ENCODE peak calls at places on chromosomes 11 and 22, in six cellular contexts. F, Z, T, G, D and I are unnamed samples.

GRCh38 chr11:71106671-71107070 is 145.7 kb downstream of the SHANK2 start:
- DNase-seq in F (no peak), Z (no peak), T (no peak), G (no peak), D (no peak), I (no peak)

GRCh38 chr11:103091024-103091423 is 936 bp downstream of the DCUN1D5 start:
- DNase-seq in F (no peak), Z (no peak), T (no peak), G (peak; percentile 59), D (peak; percentile 44), I (no peak)

GRCh38 chr11:46582588-46582987 is 11.2 kb downstream of the AMBRA1 start:
- DNase-seq in F (no peak), Z (no peak), T (no peak), G (no peak), D (no peak), I (no peak)

GRCh38 chr22:49413551-49413950 is 414.1 kb downstream of the BRD1 start:
- DNase-seq in F (no peak), Z (no peak), T (no peak), G (no peak), D (no peak), I (no peak)

GRCh38 chr11:18383388-18384156 is 10.8 kb upstream of the LDHA start:
- DNase-seq in F (peak; percentile 83), Z (peak; percentile 97), T (peak; percentile 98), G (peak; percentile 92), D (no peak), I (peak; percentile 76)

GRCh38 chr22:33474587-33474986 is 416.4 kb upstream of the SYN3 start:
- DNase-seq in F (no peak), Z (no peak), T (no peak), G (no peak), D (no peak), I (no peak)

GRCh38 chr11:12280199-12280837 is 97.1 kb upstream of the PARVA start:
- DNase-seq in F (no peak), Z (no peak), T (no peak), G (no peak), D (no peak), I (peak; percentile 10)

GRCh38 chr22:40043086-40043485 is 48.3 kb downstream of the FAM83F start:
- DNase-seq in F (peak; percentile 87), Z (peak; percentile 40), T (peak; percentile 76), G (no peak), D (no peak), I (peak; percentile 65)

GRCh38 chr11:60971520-60971919 is at the start of gene CD6:
- DNase-seq in F (no peak), Z (no peak), T (no peak), G (peak; percentile 44), D (no peak), I (no peak)
- H3K4me3 ChIP-seq in F (no peak within 1 kb of the TSS), Z (no peak within 1 kb of the TSS), T (no peak within 1 kb of the TSS), G (no peak within 1 kb of the TSS), D (no peak within 1 kb of the TSS), I (no peak within 1 kb of the TSS)

DNA sequence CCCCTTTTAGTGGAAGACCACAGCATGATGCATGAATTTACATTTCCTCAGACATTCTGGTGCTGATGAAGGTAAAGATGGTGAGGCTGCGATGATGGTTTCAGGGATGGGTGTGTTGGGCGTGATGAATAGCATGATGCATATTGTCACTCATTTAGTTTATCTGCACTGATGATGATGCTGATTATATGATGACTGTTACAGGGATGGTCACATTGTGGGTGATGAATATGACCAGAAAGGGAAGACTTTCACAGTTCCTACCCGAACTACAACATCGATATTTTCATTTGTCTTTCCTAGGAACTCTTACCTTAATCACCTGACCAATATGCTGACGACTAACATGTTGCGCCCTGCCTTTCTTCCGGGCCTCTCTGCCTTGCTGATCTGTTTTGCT is 47.4 kb upstream of the EHF start:
- DNase-seq in F (no peak), Z (no peak), T (no peak), G (no peak), D (no peak), I (no peak)
- H3K4me3 ChIP-seq in F (no peak overlapping the region), Z (no peak overlapping the region), T (no peak overlapping the region), G (no peak overlapping the region), D (no peak overlapping the region), I (no peak overlapping the region)

GRCh38 chr11:73267921-73268540 is 4.1 kb upstream of the P2RY6 start:
- DNase-seq in F (no peak), Z (no peak), T (no peak), G (no peak), D (no peak), I (no peak)
- H3K4me3 ChIP-seq in F (no peak overlapping the region), Z (no peak overlapping the region), T (no peak overlapping the region), G (no peak overlapping the region), D (no peak overlapping the region), I (no peak overlapping the region)

GRCh38 chr22:50673231-50674126 is 856 bp downstream of the SHANK3 start:
- DNase-seq in F (no peak), Z (no peak), T (no peak), G (no peak), D (no peak), I (no peak)
- H3K4me3 ChIP-seq in F (no peak overlapping the region), Z (no peak overlapping the region), T (no peak overlapping the region), G (no peak overlapping the region), D (peak overlapping the region; percentile 30), I (peak overlapping the region; percentile 65)

GRCh38 chr22:35315141-35315854 is 15.6 kb downstream of the TOM1 start:
- DNase-seq in F (no peak), Z (no peak), T (no peak), G (no peak), D (no peak), I (no peak)
- H3K4me3 ChIP-seq in F (no peak overlapping the region), Z (no peak overlapping the region), T (no peak overlapping the region), G (no peak overlapping the region), D (no peak overlapping the region), I (no peak overlapping the region)

GRCh38 chr22:47115518-47115890 is 353.1 kb downstream of the TBC1D22A start:
- DNase-seq in F (no peak), Z (no peak), T (no peak), G (no peak), D (no peak), I (no peak)
- H3K4me3 ChIP-seq in F (no peak overlapping the region), Z (no peak overlapping the region), T (no peak overlapping the region), G (no peak overlapping the region), D (no peak overlapping the region), I (no peak overlapping the region)

DNA sequence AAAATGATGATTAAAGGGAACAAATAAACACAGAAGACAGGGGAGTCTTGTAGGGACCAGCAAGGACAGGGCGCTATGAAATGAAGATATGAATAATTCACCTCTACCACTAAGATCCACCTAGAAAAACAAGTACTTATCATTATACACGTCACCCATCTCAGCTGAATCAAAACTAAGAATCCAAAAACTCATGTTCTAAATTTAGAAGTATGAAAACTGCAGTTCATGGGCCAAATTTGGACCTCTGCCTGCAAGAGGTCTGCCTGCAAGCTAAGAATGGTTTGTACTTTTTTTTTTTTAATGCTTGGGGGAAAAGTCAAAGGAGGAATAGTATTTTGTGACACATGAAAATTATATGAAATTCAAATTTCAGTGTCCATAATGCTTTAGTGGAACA is 11.9 kb downstream of the PLAAT3 start:
- DNase-seq in F (no peak), Z (peak; percentile 44), T (peak; percentile 71), G (no peak), D (peak; percentile 0), I (peak; percentile 75)
- H3K4me3 ChIP-seq in F (no peak overlapping the region), Z (no peak overlapping the region), T (no peak overlapping the region), G (no peak overlapping the region), D (no peak overlapping the region), I (no peak overlapping the region)

GRCh38 chr22:42443240-42444059 is 11.2 kb upstream of the NFAM1 start:
- DNase-seq in F (no peak), Z (no peak), T (no peak), G (no peak), D (no peak), I (no peak)
- H3K4me3 ChIP-seq in F (no peak overlapping the region), Z (peak overlapping the region; percentile 41), T (no peak overlapping the region), G (peak overlapping the region; percentile 38), D (no peak overlapping the region), I (no peak overlapping the region)

GRCh38 chr22:18090286-18090685 is 12.5 kb downstream of the PEX26 start:
- DNase-seq in F (no peak), Z (no peak), T (no peak), G (no peak), D (no peak), I (no peak)

GRCh38 chr22:18093661-18094060 is 15.9 kb downstream of the PEX26 start:
- DNase-seq in F (no peak), Z (no peak), T (no peak), G (no peak), D (no peak), I (no peak)

GRCh38 chr22:18091916-18092526 is 14.2 kb downstream of the PEX26 start:
- DNase-seq in F (peak; percentile 78), Z (no peak), T (peak; percentile 78), G (no peak), D (no peak), I (peak; percentile 81)

GRCh38 chr22:18088825-18089568 is 11.2 kb downstream of the PEX26 start:
- DNase-seq in F (peak; percentile 52), Z (no peak), T (no peak), G (no peak), D (no peak), I (no peak)

DNA sequence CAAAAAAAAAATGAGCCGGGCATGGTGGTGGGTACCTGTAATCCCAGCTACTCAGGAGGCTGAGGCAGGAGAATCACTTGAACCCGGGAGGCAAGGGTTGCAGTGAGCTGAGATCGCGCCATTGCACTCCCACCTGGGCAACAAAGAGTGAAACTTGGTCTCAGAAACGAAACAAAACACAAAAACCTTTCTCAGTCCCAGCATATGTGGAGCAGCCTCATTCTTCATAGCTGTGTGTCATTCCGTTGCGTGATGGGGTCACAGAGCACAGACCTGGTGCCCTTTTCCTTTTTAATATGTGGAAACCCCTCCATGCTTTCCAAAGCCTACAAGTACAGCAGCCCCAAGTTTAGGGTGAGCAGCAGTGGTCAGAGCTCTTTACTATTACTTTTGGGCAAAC is 13.7 kb downstream of the PEX26 start:
- DNase-seq in F (no peak), Z (no peak), T (peak; percentile 30), G (no peak), D (no peak), I (no peak)
- H3K4me3 ChIP-seq in F (no peak overlapping the region), Z (no peak overlapping the region), T (peak overlapping the region; percentile 37), G (no peak overlapping the region), D (no peak overlapping the region), I (no peak overlapping the region)

DNA sequence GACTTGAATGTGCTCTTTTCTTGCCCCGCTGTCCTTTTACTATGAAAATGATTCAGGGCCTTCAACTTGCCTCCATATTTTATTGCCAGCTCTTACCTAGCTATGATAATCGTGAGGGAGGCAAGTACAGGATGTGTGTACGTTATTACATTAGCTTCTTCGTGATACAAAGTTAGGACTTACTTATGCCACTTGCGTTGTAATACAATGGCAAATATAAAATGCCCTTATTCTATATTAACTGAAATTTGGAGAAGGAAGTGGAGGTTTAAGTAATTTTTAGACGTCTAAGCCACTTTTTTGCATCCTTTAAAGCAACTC is 10.8 kb upstream of the CCT8L2 start:
- DNase-seq in F (no peak), Z (no peak), T (no peak), G (no peak), D (no peak), I (no peak)
- H3K4me3 ChIP-seq in F (no peak overlapping the region), Z (no peak overlapping the region), T (no peak overlapping the region), G (no peak overlapping the region), D (peak overlapping the region; percentile 65), I (no peak overlapping the region)